ENCODE peak calls at places on chromosomes 2 and 18, in four cellular contexts. K is A549, F is GM12878, C is K562. L is an unnamed sample.

GRCh38 chr2:69692424-69692823 is 48.9 kb upstream of the AAK1 start:
- DNase-seq in K (no peak), F (no peak), C (no peak), L (peak; percentile 87)

GRCh38 chr2:219570194-219570923 is 980 bp downstream of the OBSL1 start:
- DNase-seq in K (peak; percentile 40), F (no peak), C (peak; percentile 41), L (peak; percentile 19)

GRCh38 chr2:130749641-130750040 is 5.7 kb upstream of the AMER3 start:
- DNase-seq in K (no peak), F (no peak), C (no peak), L (no peak)

GRCh38 chr2:100260712-100261620 is 61.3 kb downstream of the LONRF2 start:
- DNase-seq in K (peak; percentile 80), F (no peak), C (peak; percentile 73), L (peak; percentile 85)

GRCh38 chr2:197426723-197427122 is 8.1 kb downstream of the SF3B1 start:
- DNase-seq in K (no peak), F (no peak), C (no peak), L (no peak)

GRCh38 chr2:69143726-69144360 is 130.9 kb downstream of the ANTXR1 start:
- DNase-seq in K (no peak), F (no peak), C (no peak), L (peak; percentile 35)

GRCh38 chr2:166841679-166842078 is 46.6 kb upstream of the XIRP2 start:
- DNase-seq in K (no peak), F (no peak), C (no peak), L (no peak)

GRCh38 chr2:25409468-25409867 is 67.7 kb upstream of the DNMT3A start:
- DNase-seq in K (no peak), F (no peak), C (no peak), L (no peak)

GRCh38 chr2:159285929-159286708 is at the start of gene WDSUB1:
- DNase-seq in K (peak; percentile 39), F (no peak), C (peak; percentile 48), L (peak; percentile 71)

GRCh38 chr2:137769406-137769805 is 194.9 kb upstream of the HNMT start:
- DNase-seq in K (no peak), F (no peak), C (no peak), L (no peak)

GRCh38 chr2:27381577-27382181 is 1.1 kb upstream of the ZNF513 start:
- DNase-seq in K (no peak), F (no peak), C (no peak), L (no peak)

GRCh38 chr2:15220618-15221017 is 340.5 kb downstream of the NBAS start:
- DNase-seq in K (no peak), F (no peak), C (no peak), L (no peak)

GRCh38 chr2:201978988-201979387 is 54.7 kb upstream of the FZD7 start:
- DNase-seq in K (no peak), F (no peak), C (no peak), L (no peak)

GRCh38 chr18:21242141-21243040 is at the start of gene GREB1L:
- DNase-seq in K (peak; percentile 55), F (no peak), C (no peak), L (no peak)

GRCh38 chr18:70420151-70420898 is 131.5 kb downstream of the SOCS6 start:
- DNase-seq in K (peak; percentile 66), F (no peak), C (no peak), L (peak; percentile 71)

GRCh38 chr18:63339920-63340484 is 20.4 kb upstream of the BCL2 start:
- DNase-seq in K (peak; percentile 30), F (no peak), C (no peak), L (peak; percentile 41)

GRCh38 chr2:186559370-186559769 is 30.5 kb upstream of the ITGAV start:
- DNase-seq in K (no peak), F (no peak), C (no peak), L (no peak)

GRCh38 chr2:217784996-217785543 is 217.7 kb downstream of the TNS1 start:
- DNase-seq in K (no peak), F (no peak), C (no peak), L (no peak)

GRCh38 chr2:23589220-23589647 is 204.3 kb downstream of the KLHL29 start:
- DNase-seq in K (no peak), F (no peak), C (no peak), L (no peak)

GRCh38 chr2:112623913-112624777 is 21.6 kb upstream of the SLC20A1 start:
- DNase-seq in K (peak; percentile 73), F (no peak), C (peak; percentile 45), L (peak; percentile 87)

GRCh38 chr2:88724643-88725332 is 33.3 kb downstream of the RPIA start:
- DNase-seq in K (no peak), F (no peak), C (no peak), L (no peak)

GRCh38 chr2:117771969-117772630 is 42.4 kb upstream of the DDX18 start:
- DNase-seq in K (peak; percentile 38), F (no peak), C (no peak), L (peak; percentile 38)

GRCh38 chr2:33205693-33206434 is 259.1 kb downstream of the LTBP1 start:
- DNase-seq in K (no peak), F (peak; percentile 73), C (no peak), L (no peak)

GRCh38 chr2:54579682-54580349 is 123.7 kb downstream of the SPTBN1 start:
- DNase-seq in K (peak; percentile 82), F (peak; percentile 89), C (no peak), L (no peak)

GRCh38 chr2:50396301-50396637 is 635.7 kb downstream of the NRXN1 start:
- DNase-seq in K (no peak), F (no peak), C (no peak), L (no peak)

GRCh38 chr18:78049281-78049680 is 799.6 kb downstream of the GALR1 start:
- DNase-seq in K (no peak), F (no peak), C (no peak), L (no peak)

GRCh38 chr2:55364189-55365055 is 55.2 kb downstream of the CCDC88A start:
- DNase-seq in K (peak; percentile 57), F (no peak), C (no peak), L (peak; percentile 98)

GRCh38 chr18:40832362-40832761 is 1122.7 kb upstream of the PIK3C3 start:
- DNase-seq in K (no peak), F (no peak), C (no peak), L (no peak)

GRCh38 chr18:12027480-12027879 is 46.2 kb downstream of the IMPA2 start:
- DNase-seq in K (no peak), F (no peak), C (no peak), L (no peak)

GRCh38 chr2:202491514-202491913 is 115.4 kb downstream of the BMPR2 start:
- DNase-seq in K (no peak), F (no peak), C (no peak), L (no peak)

GRCh38 chr2:186456941-186457340 is 29.1 kb upstream of the ZC3H15 start:
- DNase-seq in K (no peak), F (no peak), C (no peak), L (peak; percentile 92)

GRCh38 chr18:8359076-8359475 is 250.2 kb upstream of the RAB12 start:
- DNase-seq in K (no peak), F (no peak), C (no peak), L (no peak)

GRCh38 chr2:240989451-240990265 is 8.8 kb upstream of the SNED1 start:
- DNase-seq in K (peak; percentile 74), F (no peak), C (peak; percentile 34), L (peak; percentile 16)

GRCh38 chr2:181683518-181684453 is 3.5 kb upstream of the NEUROD1 start:
- DNase-seq in K (no peak), F (no peak), C (peak; percentile 21), L (peak; percentile 18)

GRCh38 chr2:169739351-169739750 is 5.7 kb downstream of the KLHL23 start:
- DNase-seq in K (no peak), F (no peak), C (no peak), L (no peak)
- H3K4me1 ChIP-seq in K (peaks cover 15% of the 10 kb centered on the region), F (no peaks in the 10 kb centered on the region), C (peaks cover 22% of the 10 kb centered on the region), L (no peaks in the 10 kb centered on the region)

GRCh38 chr2:164182116-164182637 is 439.1 kb downstream of the GRB14 start:
- DNase-seq in K (no peak), F (no peak), C (no peak), L (no peak)
- TF ChIP-seq ELK1 in K (no peak), F (no peak), C (no peak), L (no peak)

DNA sequence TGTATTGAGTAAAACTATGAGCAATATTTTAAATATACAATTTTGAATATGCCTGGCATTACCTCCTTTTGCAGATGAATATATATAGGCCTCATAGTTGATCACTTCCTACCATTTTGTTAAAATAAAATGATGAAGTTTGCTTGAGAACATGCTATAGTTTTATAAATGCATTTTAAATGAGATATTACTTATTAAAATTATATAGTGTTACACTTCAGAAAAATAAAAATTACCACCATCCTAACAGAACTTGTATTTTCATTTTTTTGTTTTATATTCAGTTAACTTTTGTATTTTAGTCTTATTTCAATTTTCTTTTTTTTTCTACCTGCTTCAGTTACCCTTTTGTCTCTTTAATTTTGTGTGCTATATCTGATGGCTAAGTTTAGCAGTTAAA is 426.9 kb downstream of the PARD3B start:
- DNase-seq in K (no peak), F (no peak), C (no peak), L (no peak)
- TF ChIP-seq USF2 in K (no peak), F (no peak), C (no peak), L (no peak)

DNA sequence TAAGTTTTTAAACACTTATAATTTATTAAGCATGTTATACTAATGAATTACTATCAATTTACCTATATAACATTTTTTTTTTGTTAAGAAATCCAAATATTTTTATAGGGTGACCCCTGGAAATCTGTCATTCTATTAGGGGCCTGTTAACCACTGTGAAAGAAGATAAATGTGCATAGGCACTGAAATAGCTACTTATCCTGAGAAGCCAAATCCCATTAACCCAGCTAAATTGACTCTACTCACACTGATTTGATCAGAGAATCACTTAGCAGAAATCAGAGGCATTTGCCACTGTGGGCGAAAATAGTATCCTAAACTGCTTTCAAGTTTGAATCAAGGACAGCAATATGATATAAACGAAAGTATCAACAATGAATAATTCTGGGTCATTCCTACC is 90.0 kb upstream of the GULP1 start:
- DNase-seq in K (no peak), F (no peak), C (no peak), L (no peak)
- H3K4me1 ChIP-seq in K (peaks cover 15% of the 10 kb centered on the region), F (no peaks in the 10 kb centered on the region), C (no peaks in the 10 kb centered on the region), L (peaks cover 2% of the 10 kb centered on the region)

GRCh38 chr2:102002229-102002628 is 10.5 kb downstream of the IL1R2 start:
- DNase-seq in K (no peak), F (no peak), C (no peak), L (no peak)

GRCh38 chr2:102001767-102002142 is 10.0 kb downstream of the IL1R2 start:
- DNase-seq in K (no peak), F (no peak), C (no peak), L (no peak)

GRCh38 chr2:102000012-102000411 is 8.3 kb downstream of the IL1R2 start:
- DNase-seq in K (no peak), F (no peak), C (no peak), L (no peak)

GRCh38 chr2:101999122-101999789 is 7.5 kb downstream of the IL1R2 start:
- DNase-seq in K (peak; percentile 27), F (no peak), C (no peak), L (peak; percentile 12)

GRCh38 chr2:102000813-102001766 is 9.3 kb downstream of the IL1R2 start:
- DNase-seq in K (no peak), F (no peak), C (no peak), L (no peak)
- TF ChIP-seq ELK1 in K (no peak), F (no peak), C (no peak), L (no peak)

L was measured in IMR-90.